ENCODE peak calls at places on chromosomes 4 and X, in five cellular contexts. N, J, U, S and V are unnamed samples.

GRCh38 chr4:22389240-22389871 is 126.5 kb downstream of the ADGRA3 start:
- DNase-seq in N (peak), J (peak), U (peak), S (no peak), V (no peak)

GRCh38 chr4:154164931-154165839 is 326.4 kb downstream of the DCHS2 start:
- DNase-seq in N (peak), J (no peak), U (no peak), S (no peak), V (peak)

GRCh38 chr4:10571896-10572295 is 112.7 kb downstream of the CLNK start:
- DNase-seq in N (no peak), J (no peak), U (no peak), S (no peak), V (no peak)

GRCh38 chr4:123824524-123824923 is 427.9 kb downstream of the SPRY1 start:
- DNase-seq in N (no peak), J (no peak), U (no peak), S (no peak), V (no peak)

GRCh38 chr4:85478576-85478975 is 3.6 kb downstream of the ARHGAP24 start:
- DNase-seq in N (no peak), J (no peak), U (no peak), S (no peak), V (no peak)

GRCh38 chr4:91288702-91289311 is 1015.0 kb upstream of the GRID2 start:
- DNase-seq in N (no peak), J (no peak), U (no peak), S (no peak), V (no peak)

GRCh38 chrX:118630843-118631242 is 96.6 kb upstream of the IL13RA1 start:
- DNase-seq in N (no peak), J (no peak), U (no peak), S (no peak), V (no peak)

GRCh38 chrX:118350221-118350620 is 4.3 kb downstream of the WDR44 start:
- DNase-seq in N (peak), J (no peak), U (no peak), S (no peak), V (no peak)

GRCh38 chr4:71009796-71010588 is 16.5 kb downstream of the DCK start:
- DNase-seq in N (peak), J (no peak), U (no peak), S (no peak), V (no peak)

GRCh38 chrX:133465254-133465653 is 50.0 kb upstream of the GPC4 start:
- DNase-seq in N (no peak), J (no peak), U (no peak), S (no peak), V (no peak)

GRCh38 chr4:68349361-68350360 is at the start of gene YTHDC1:
- DNase-seq in N (peak), J (peak), U (peak), S (peak), V (peak)

GRCh38 chr4:7335363-7336066 is 99.2 kb downstream of the PSAPL1 start:
- DNase-seq in N (peak), J (peak), U (peak), S (peak), V (no peak)

GRCh38 chrX:68684291-68684918 is 36.9 kb downstream of the STARD8 start:
- DNase-seq in N (no peak), J (no peak), U (peak), S (no peak), V (peak)

GRCh38 chr4:109350121-109350520 is 47.7 kb upstream of the COL25A1 start:
- DNase-seq in N (no peak), J (no peak), U (no peak), S (no peak), V (no peak)

GRCh38 chrX:40496728-40497127 is 84.0 kb upstream of the ATP6AP2 start:
- DNase-seq in N (peak), J (no peak), U (peak), S (no peak), V (no peak)

GRCh38 chrX:154724999-154725756 is 25.7 kb downstream of the GAB3 start:
- DNase-seq in N (no peak), J (no peak), U (no peak), S (no peak), V (no peak)

GRCh38 chrX:72395252-72395651 is 89.5 kb upstream of the CITED1 start:
- DNase-seq in N (no peak), J (no peak), U (no peak), S (no peak), V (no peak)

GRCh38 chr4:74624351-74625151 is 169.8 kb downstream of the BTC start:
- DNase-seq in N (peak), J (no peak), U (no peak), S (no peak), V (no peak)

GRCh38 chr4:113146876-113147358 is 97.5 kb downstream of the ANK2 start:
- DNase-seq in N (no peak), J (peak), U (peak), S (no peak), V (no peak)

GRCh38 chr4:133151681-133152329 is 2.7 kb downstream of the PCDH10 start:
- DNase-seq in N (no peak), J (peak), U (no peak), S (no peak), V (no peak)

GRCh38 chr4:151806511-151806927 is 45.7 kb upstream of the GATB start:
- DNase-seq in N (peak), J (no peak), U (no peak), S (no peak), V (no peak)

GRCh38 chr4:161828061-161828460 is 335.7 kb downstream of the FSTL5 start:
- DNase-seq in N (no peak), J (no peak), U (no peak), S (no peak), V (no peak)

GRCh38 chr4:8681391-8681790 is 88.8 kb downstream of the CPZ start:
- DNase-seq in N (no peak), J (no peak), U (no peak), S (no peak), V (no peak)

GRCh38 chrX:38929966-38930421 is 128.7 kb downstream of the MID1IP1 start:
- DNase-seq in N (peak), J (no peak), U (no peak), S (no peak), V (no peak)

GRCh38 chr4:151853034-151853433 is 92.2 kb upstream of the GATB start:
- DNase-seq in N (no peak), J (no peak), U (no peak), S (no peak), V (no peak)

GRCh38 chr4:59904331-59904730 is 1295.8 kb upstream of the ADGRL3 start:
- DNase-seq in N (no peak), J (no peak), U (no peak), S (peak), V (no peak)

GRCh38 chrX:617401-617800 is 13.2 kb upstream of the SHOX start:
- DNase-seq in N (no peak), J (no peak), U (no peak), S (no peak), V (peak)
- H3K4me3 ChIP-seq in N (no peak), J (no peak), U (no peak), S (no peak), V (no peak)

GRCh38 chr4:147732516-147733193 is 767 bp downstream of the ARHGAP10 start:
- DNase-seq in N (peak), J (peak), U (peak), S (no peak), V (no peak)

GRCh38 chr4:147734496-147734895 is 2.6 kb downstream of the ARHGAP10 start:
- DNase-seq in N (no peak), J (no peak), U (no peak), S (no peak), V (no peak)

GRCh38 chr4:147733614-147734344 is 1.9 kb downstream of the ARHGAP10 start:
- DNase-seq in N (peak), J (no peak), U (peak), S (no peak), V (peak)

GRCh38 chr4:147730333-147730732 is 1.6 kb upstream of the ARHGAP10 start:
- DNase-seq in N (no peak), J (no peak), U (no peak), S (no peak), V (no peak)

DNA sequence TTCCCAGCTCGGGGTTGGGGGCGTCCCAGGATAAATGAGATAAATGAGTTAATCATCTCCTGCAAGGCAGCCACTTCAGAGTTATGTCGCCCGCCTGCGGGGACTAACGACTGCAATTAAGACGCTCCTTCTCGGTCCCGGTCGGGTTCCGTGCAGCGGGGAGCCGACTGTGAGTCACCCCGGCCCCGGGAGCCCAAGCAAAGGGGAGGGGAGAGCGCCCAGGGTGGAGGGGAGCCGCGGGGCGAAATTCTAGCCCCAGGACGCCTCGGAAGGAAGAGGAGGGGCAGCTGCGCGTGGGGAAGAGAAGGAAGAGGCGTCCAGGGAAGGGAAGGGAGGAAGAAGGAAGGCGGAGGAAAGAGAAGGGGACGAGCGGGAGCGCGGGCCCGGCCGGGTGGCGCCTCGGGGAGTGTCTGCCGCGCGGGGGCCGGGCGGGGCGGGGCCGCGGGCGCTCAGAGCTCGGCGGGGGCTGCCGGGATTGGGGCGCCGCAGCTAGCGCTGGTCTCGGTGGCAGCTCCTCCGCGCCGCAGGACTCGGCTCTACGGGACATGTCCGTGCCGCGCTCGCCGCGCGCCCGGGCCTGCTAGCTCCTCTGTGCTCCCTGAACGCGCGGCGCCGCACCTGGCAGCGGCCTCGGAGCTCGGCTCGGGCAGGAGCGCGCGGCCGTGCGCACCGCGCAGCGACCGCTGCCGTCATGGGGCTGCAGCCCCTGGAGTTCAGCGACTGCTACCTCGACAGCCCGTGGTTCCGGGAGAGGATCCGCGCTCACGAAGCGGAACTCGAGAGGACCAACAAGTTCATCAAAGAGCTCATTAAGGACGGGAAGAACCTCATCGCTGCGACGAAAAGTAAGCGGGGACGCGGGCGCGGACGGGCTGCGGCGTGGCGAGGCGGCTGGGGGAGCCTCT is at the start of gene ARHGAP10:
- DNase-seq in N (peak), J (peak), U (peak), S (peak), V (peak)
- TF ChIP-seq POLR2A in N (peak), J (peak), U (no peak), S (no peak), V (no peak)

GRCh38 chrX:97310373-97310772 is 426.7 kb downstream of the RPA4 start:
- DNase-seq in N (peak), J (no peak), U (no peak), S (no peak), V (no peak)
- H3K4me3 ChIP-seq in N (no peak), J (no peak), U (no peak), S (no peak), V (no peak)

DNA sequence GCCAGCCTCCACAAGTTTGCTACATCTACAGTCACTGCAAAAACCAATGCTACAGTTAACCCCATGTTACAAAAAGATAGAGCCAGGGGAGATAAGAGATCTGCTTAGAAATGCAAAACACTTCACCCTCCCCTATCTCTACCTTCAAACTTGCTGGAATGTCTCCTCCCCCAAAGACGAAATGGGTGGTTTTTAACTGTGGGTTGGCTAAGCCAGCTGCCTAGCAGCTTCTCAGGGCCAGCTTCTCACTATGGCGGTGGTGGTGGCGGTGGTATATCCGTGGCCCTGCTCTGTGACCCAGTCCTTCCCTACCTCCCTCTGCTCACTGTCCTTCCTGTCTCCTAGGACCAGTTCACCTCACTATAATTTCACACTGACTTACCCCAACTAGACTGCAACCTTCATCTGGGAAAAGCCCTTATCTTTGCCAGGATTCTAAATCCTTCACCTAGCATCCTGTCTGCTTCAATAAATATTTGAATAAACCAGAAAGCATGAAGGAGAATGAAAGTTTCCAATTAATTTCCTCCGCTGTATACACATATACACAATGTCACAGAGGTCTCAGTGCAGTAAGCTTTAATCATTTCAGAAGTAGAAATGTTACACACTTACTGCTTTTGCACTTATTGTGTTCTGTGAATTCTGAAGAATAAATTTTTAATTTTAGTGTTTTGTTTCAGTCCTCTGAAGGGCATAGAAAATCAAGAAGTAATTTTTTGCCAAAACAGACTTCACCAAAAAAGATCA is 46.3 kb downstream of the SH3KBP1 start:
- DNase-seq in N (no peak), J (no peak), U (no peak), S (no peak), V (no peak)
- TF ChIP-seq POLR2A in N (no peak), J (no peak), U (no peak), S (no peak), V (no peak)

GRCh38 chr4:183906486-183906735 is 1.3 kb downstream of the STOX2 start:
- DNase-seq in N (no peak), J (no peak), U (no peak), S (no peak), V (no peak)
- H3K4me3 ChIP-seq in N (peak), J (peak), U (no peak), S (peak), V (no peak)

GRCh38 chr4:2793920-2794706 is 1.2 kb downstream of the SH3BP2 start:
- DNase-seq in N (no peak), J (peak), U (peak), S (peak), V (peak)

GRCh38 chr4:2791518-2792395 is 1.1 kb upstream of the SH3BP2 start:
- DNase-seq in N (no peak), J (peak), U (no peak), S (no peak), V (peak)

GRCh38 chr4:2793578-2793919 is 664 bp downstream of the SH3BP2 start:
- DNase-seq in N (peak), J (peak), U (peak), S (no peak), V (peak)

GRCh38 chr4:2792396-2792710 is 532 bp upstream of the SH3BP2 start:
- DNase-seq in N (no peak), J (no peak), U (no peak), S (no peak), V (no peak)

GRCh38 chr4:2792711-2793577 is at the start of gene SH3BP2:
- DNase-seq in N (peak), J (peak), U (peak), S (peak), V (peak)
- TF ChIP-seq POLR2A in N (no peak), J (no peak), U (no peak), S (no peak), V (no peak)

GRCh38 chr4:184288451-184289178 is 70.9 kb upstream of the ENPP6 start:
- DNase-seq in N (no peak), J (no peak), U (peak), S (no peak), V (no peak)
- H3K4me3 ChIP-seq in N (no peak), J (no peak), U (no peak), S (no peak), V (no peak)